ENCODE peak calls at places on chromosomes 13 and 19, in five cellular contexts. V is stimulated activated CD8-positive, alpha-beta memory T cell treated with anti-CD3 and anti-CD28 coated beads, Interleukin-2, amount 100 ng/mL, for 48 hours; E is LHCN-M2; P is NCI-H446; A is activated CD4-positive, alpha-beta T cell treated with anti-CD3 and anti-CD28 coated beads for 24 hours. G is an unnamed sample.

GRCh38 chr19:42233106-42233505 is 9.3 kb downstream of the GSK3A start:
- DNase-seq in V (no peak), E (peak), P (no peak), A (no peak), G (no peak)

GRCh38 chr13:26604784-26605183 is 47.3 kb downstream of the WASF3 start:
- DNase-seq in V (no peak), E (peak), P (no peak), A (no peak), G (no peak)

GRCh38 chr13:99386911-99387788 is 80.0 kb upstream of the GPR183 start:
- DNase-seq in V (peak), E (peak), P (no peak), A (peak), G (peak)

GRCh38 chr13:27533155-27533643 is 82.8 kb upstream of the MTIF3 start:
- DNase-seq in V (peak), E (peak), P (peak), A (peak), G (no peak)

GRCh38 chr19:2767688-2768087 is 15.4 kb downstream of the SGTA start:
- DNase-seq in V (no peak), E (no peak), P (no peak), A (no peak), G (no peak)

GRCh38 chr13:27573265-27573664 is 47.1 kb downstream of the LNX2 start:
- DNase-seq in V (no peak), E (peak), P (no peak), A (no peak), G (no peak)

GRCh38 chr13:112970552-112971287 is 1.7 kb downstream of the MCF2L start:
- DNase-seq in V (no peak), E (no peak), P (no peak), A (no peak), G (peak)

GRCh38 chr13:99425485-99426341 is 75.6 kb upstream of the TM9SF2 start:
- DNase-seq in V (no peak), E (no peak), P (no peak), A (no peak), G (no peak)

GRCh38 chr13:74203576-74203975 is 69.4 kb upstream of the KLF12 start:
- DNase-seq in V (no peak), E (peak), P (peak), A (no peak), G (no peak)

GRCh38 chr13:32530841-32531253 is 7.7 kb downstream of the N4BP2L2 start:
- DNase-seq in V (no peak), E (peak), P (no peak), A (no peak), G (no peak)

GRCh38 chr13:49218493-49219051 is 1.6 kb upstream of the MLNR start:
- DNase-seq in V (no peak), E (no peak), P (no peak), A (no peak), G (no peak)

GRCh38 chr13:103022328-103022727 is 43.9 kb downstream of the SLC10A2 start:
- DNase-seq in V (no peak), E (no peak), P (no peak), A (no peak), G (no peak)

GRCh38 chr13:83485101-83485500 is 397.2 kb downstream of the SLITRK1 start:
- DNase-seq in V (no peak), E (no peak), P (no peak), A (no peak), G (no peak)

GRCh38 chr19:38224014-38224862 is at the start of gene DPF1:
- DNase-seq in V (peak), E (peak), P (peak), A (peak), G (no peak)

GRCh38 chr13:44397766-44398223 is 24.2 kb downstream of the SERP2 start:
- DNase-seq in V (no peak), E (peak), P (no peak), A (no peak), G (no peak)

GRCh38 chr13:113122571-113123225 is at the start of gene F10:
- DNase-seq in V (no peak), E (peak), P (no peak), A (no peak), G (no peak)

GRCh38 chr13:49996951-49997895 is at the start of gene TRIM13:
- DNase-seq in V (peak), E (peak), P (no peak), A (peak), G (peak)

GRCh38 chr13:98173431-98173921 is 3.6 kb downstream of the RNF113B start:
- DNase-seq in V (no peak), E (peak), P (no peak), A (no peak), G (no peak)

GRCh38 chr13:48866204-48866603 is 109.5 kb upstream of the FNDC3A start:
- DNase-seq in V (no peak), E (no peak), P (no peak), A (no peak), G (no peak)

GRCh38 chr19:45645631-45646344 is 6.6 kb upstream of the EML2 start:
- DNase-seq in V (peak), E (peak), P (peak), A (peak), G (peak)

GRCh38 chr19:52274191-52274590 is 4.8 kb downstream of the ZNF766 start:
- DNase-seq in V (no peak), E (no peak), P (no peak), A (no peak), G (no peak)

GRCh38 chr13:104008571-104009435 is 942.6 kb upstream of the SLC10A2 start:
- DNase-seq in V (no peak), E (peak), P (no peak), A (no peak), G (no peak)

GRCh38 chr13:87123987-87124784 is 547.0 kb upstream of the SLITRK5 start:
- DNase-seq in V (no peak), E (peak), P (peak), A (no peak), G (no peak)

GRCh38 chr13:29500426-29500825 is 95.1 kb downstream of the SLC7A1 start:
- DNase-seq in V (no peak), E (no peak), P (no peak), A (no peak), G (no peak)